ENCODE peak calls at places on chromosomes 16 and 17, in five cellular contexts. S is B cell, X is RWPE1, G is AG09309, O is esophagus squamous epithelium. V is an unnamed sample.

GRCh38 chr17:77146882-77147281 is 6.1 kb downstream of the SEC14L1 start:
- DNase-seq in S (peak), X (no peak), G (no peak), O (no peak), V (no peak)

GRCh38 chr16:59633996-59634579 is 900.0 kb upstream of the GOT2 start:
- DNase-seq in S (no peak), X (no peak), G (peak), O (no peak), V (no peak)

GRCh38 chr17:2808367-2809335 is 12.4 kb downstream of the RAP1GAP2 start:
- DNase-seq in S (no peak), X (no peak), G (no peak), O (no peak), V (no peak)

GRCh38 chr16:71412270-71413160 is 29.3 kb downstream of the TLE7 start:
- DNase-seq in S (peak), X (peak), G (peak), O (no peak), V (peak)

GRCh38 chr16:10206215-10206614 is 24.0 kb upstream of the GRIN2A start:
- DNase-seq in S (no peak), X (peak), G (no peak), O (no peak), V (peak)

GRCh38 chr16:23232806-23233205 is 50.3 kb downstream of the SCNN1G start:
- DNase-seq in S (no peak), X (no peak), G (no peak), O (no peak), V (no peak)

GRCh38 chr16:68401871-68402747 is 46.2 kb downstream of the SMPD3 start:
- DNase-seq in S (no peak), X (peak), G (peak), O (no peak), V (no peak)

GRCh38 chr16:78638371-78638770 is 538.9 kb downstream of the WWOX start:
- DNase-seq in S (no peak), X (no peak), G (no peak), O (no peak), V (no peak)

GRCh38 chr17:47686276-47686635 is 7.7 kb upstream of the TBKBP1 start:
- DNase-seq in S (no peak), X (no peak), G (no peak), O (no peak), V (no peak)

GRCh38 chr16:52191533-52192134 is 355.3 kb downstream of the TOX3 start:
- DNase-seq in S (peak), X (peak), G (peak), O (no peak), V (peak)

GRCh38 chr17:44925731-44926697 is 10.7 kb upstream of the GFAP start:
- DNase-seq in S (no peak), X (no peak), G (no peak), O (no peak), V (no peak)

GRCh38 chr16:22652463-22652845 is 141.8 kb downstream of the NPIPB5 start:
- DNase-seq in S (no peak), X (no peak), G (no peak), O (no peak), V (no peak)

GRCh38 chr17:5516060-5516792 is 29.9 kb downstream of the MIS12 start:
- DNase-seq in S (no peak), X (peak), G (peak), O (no peak), V (no peak)

GRCh38 chr17:56908061-56908542 is 5.7 kb downstream of the TRIM25 start:
- DNase-seq in S (peak), X (no peak), G (no peak), O (no peak), V (no peak)

GRCh38 chr16:48053346-48053745 is 102.4 kb downstream of the ABCC12 start:
- DNase-seq in S (no peak), X (peak), G (no peak), O (no peak), V (peak)

GRCh38 chr16:30963925-30964511 is 6.5 kb downstream of the SETD1A start:
- DNase-seq in S (no peak), X (no peak), G (no peak), O (no peak), V (no peak)

GRCh38 chr17:37483311-37484039 is 6.2 kb upstream of the DUSP14 start:
- DNase-seq in S (no peak), X (no peak), G (peak), O (no peak), V (no peak)

GRCh38 chr17:80389011-80389995 is 25.7 kb upstream of the ENDOV start:
- DNase-seq in S (no peak), X (no peak), G (no peak), O (no peak), V (no peak)

GRCh38 chr17:76383645-76384221 is 676 bp upstream of the SPHK1 start:
- DNase-seq in S (peak), X (peak), G (no peak), O (no peak), V (peak)

GRCh38 chr17:31778538-31778937 is 80.5 kb downstream of the COPRS start:
- DNase-seq in S (no peak), X (no peak), G (no peak), O (no peak), V (no peak)

GRCh38 chr16:2319606-2320005 is 20.9 kb downstream of the ABCA3 start:
- DNase-seq in S (no peak), X (no peak), G (no peak), O (no peak), V (no peak)

GRCh38 chr16:77273-77806 is 685 bp upstream of the MPG start:
- DNase-seq in S (peak), X (peak), G (no peak), O (no peak), V (peak)

GRCh38 chr16:51553910-51554309 is 402.8 kb upstream of the SALL1 start:
- DNase-seq in S (no peak), X (no peak), G (no peak), O (no peak), V (no peak)

GRCh38 chr17:42509409-42509808 is 26.6 kb upstream of the NAGLU start:
- DNase-seq in S (no peak), X (no peak), G (no peak), O (no peak), V (no peak)

GRCh38 chr16:69494993-69495392 is 70.6 kb downstream of the CYB5B start:
- DNase-seq in S (no peak), X (no peak), G (no peak), O (no peak), V (peak)

GRCh38 chr17:44906987-44907681 is 7.9 kb upstream of the EFTUD2 start:
- DNase-seq in S (no peak), X (no peak), G (no peak), O (no peak), V (no peak)

GRCh38 chr16:50266337-50267091 is at the start of gene ADCY7:
- DNase-seq in S (peak), X (peak), G (peak), O (peak), V (peak)

GRCh38 chr17:45123930-45124796 is 8.2 kb downstream of the PLCD3 start:
- DNase-seq in S (no peak), X (peak), G (no peak), O (no peak), V (peak)

GRCh38 chr17:38851434-38851833 is 2.1 kb downstream of the RPL23 start:
- DNase-seq in S (no peak), X (no peak), G (no peak), O (no peak), V (no peak)

GRCh38 chr16:79128706-79129105 is 471.8 kb downstream of the MAF start:
- DNase-seq in S (no peak), X (no peak), G (no peak), O (no peak), V (no peak)

GRCh38 chr17:28327709-28328108 is 7.6 kb downstream of the IFT20 start:
- DNase-seq in S (no peak), X (no peak), G (no peak), O (no peak), V (no peak)

GRCh38 chr16:10608687-10609409 is 28.4 kb upstream of the EMP2 start:
- DNase-seq in S (no peak), X (no peak), G (no peak), O (no peak), V (no peak)

GRCh38 chr16:24758373-24758772 is 28.9 kb downstream of the TNRC6A start:
- DNase-seq in S (no peak), X (no peak), G (no peak), O (no peak), V (no peak)

GRCh38 chr16:53968454-53968853 is 264.5 kb downstream of the FTO start:
- DNase-seq in S (no peak), X (no peak), G (no peak), O (no peak), V (no peak)

GRCh38 chr17:13477180-13477611 is 124.5 kb downstream of the HS3ST3A1 start:
- DNase-seq in S (no peak), X (no peak), G (peak), O (no peak), V (no peak)

GRCh38 chr16:85028638-85029412 is 1.2 kb downstream of the KIAA0513 start:
- DNase-seq in S (peak), X (peak), G (no peak), O (no peak), V (peak)

GRCh38 chr17:1766382-1767135 is 4.7 kb downstream of the SERPINF1 start:
- DNase-seq in S (no peak), X (no peak), G (no peak), O (no peak), V (no peak)

GRCh38 chr17:75181608-75182318 is 996 bp downstream of the SUMO2 start:
- DNase-seq in S (peak), X (no peak), G (no peak), O (no peak), V (peak)

GRCh38 chr17:82107341-82107860 is 9.4 kb upstream of the FASN start:
- DNase-seq in S (peak), X (no peak), G (no peak), O (no peak), V (no peak)

GRCh38 chr17:82106697-82107305 is 8.8 kb upstream of the FASN start:
- DNase-seq in S (no peak), X (no peak), G (no peak), O (no peak), V (no peak)

GRCh38 chr17:82104797-82105416 is 6.9 kb upstream of the FASN start:
- DNase-seq in S (no peak), X (no peak), G (no peak), O (no peak), V (no peak)

GRCh38 chr17:82105417-82105881 is 7.4 kb upstream of the FASN start:
- DNase-seq in S (peak), X (no peak), G (no peak), O (no peak), V (no peak)

DNA sequence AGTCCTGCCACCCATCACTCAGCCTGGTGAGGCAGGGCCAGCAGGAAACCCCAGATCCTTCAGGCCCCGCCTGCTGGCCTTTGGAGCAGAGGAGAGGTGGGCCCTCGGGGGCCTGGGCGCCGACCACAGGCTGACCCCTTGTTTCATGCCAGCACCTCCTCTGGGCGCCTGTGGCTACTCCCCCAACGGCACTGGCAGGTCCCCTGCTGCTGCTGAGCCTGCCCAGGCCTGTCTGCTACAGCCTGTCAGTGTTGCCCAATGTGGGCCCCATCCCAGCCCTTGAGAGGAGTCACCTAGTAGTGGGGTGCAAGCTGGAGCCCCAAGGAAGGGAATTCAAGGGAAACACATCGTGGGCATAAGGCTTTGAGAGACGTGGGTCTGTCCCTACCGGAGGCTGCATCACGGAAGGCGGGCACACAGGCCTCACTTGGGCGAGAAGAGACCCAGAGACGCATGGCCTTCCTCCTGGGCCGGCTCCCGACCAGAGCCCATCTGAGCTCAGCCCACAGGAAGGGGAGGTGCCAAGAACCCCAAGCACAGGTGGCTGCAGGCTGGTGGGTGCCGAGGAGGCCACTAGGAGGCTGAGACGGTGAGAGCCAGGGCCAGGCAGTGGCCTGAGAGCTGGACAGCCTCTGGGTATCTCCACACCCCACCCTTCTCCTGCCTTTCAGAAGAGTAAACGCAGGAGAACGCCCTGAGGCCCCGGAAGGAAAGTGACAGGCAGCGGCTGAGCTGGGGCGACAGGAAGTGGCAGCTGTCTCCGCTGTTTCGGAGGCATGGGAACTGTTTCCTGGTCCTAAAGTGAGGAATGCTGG is 8.1 kb upstream of the FASN start:
- DNase-seq in S (peak), X (peak), G (no peak), O (no peak), V (peak)
- TF ChIP-seq CTCF in S (peak), X (peak), G (peak), O (no peak), V (peak)

GRCh38 chr16:87495578-87495977 is 2.8 kb upstream of the ZCCHC14 start:
- DNase-seq in S (no peak), X (no peak), G (no peak), O (no peak), V (no peak)

GRCh38 chr16:87498324-87499188 is 5.7 kb upstream of the ZCCHC14 start:
- DNase-seq in S (no peak), X (no peak), G (no peak), O (no peak), V (no peak)

GRCh38 chr16:87492721-87493554 is at the start of gene ZCCHC14:
- DNase-seq in S (peak), X (peak), G (peak), O (peak), V (peak)

GRCh38 chr16:87499189-87499486 is 6.3 kb upstream of the ZCCHC14 start:
- DNase-seq in S (no peak), X (no peak), G (peak), O (no peak), V (no peak)

GRCh38 chr16:87496101-87496801 is 3.4 kb upstream of the ZCCHC14 start:
- DNase-seq in S (peak), X (no peak), G (no peak), O (no peak), V (no peak)
- TF ChIP-seq CTCF in S (no peak), X (no peak), G (no peak), O (no peak), V (no peak)

DNA sequence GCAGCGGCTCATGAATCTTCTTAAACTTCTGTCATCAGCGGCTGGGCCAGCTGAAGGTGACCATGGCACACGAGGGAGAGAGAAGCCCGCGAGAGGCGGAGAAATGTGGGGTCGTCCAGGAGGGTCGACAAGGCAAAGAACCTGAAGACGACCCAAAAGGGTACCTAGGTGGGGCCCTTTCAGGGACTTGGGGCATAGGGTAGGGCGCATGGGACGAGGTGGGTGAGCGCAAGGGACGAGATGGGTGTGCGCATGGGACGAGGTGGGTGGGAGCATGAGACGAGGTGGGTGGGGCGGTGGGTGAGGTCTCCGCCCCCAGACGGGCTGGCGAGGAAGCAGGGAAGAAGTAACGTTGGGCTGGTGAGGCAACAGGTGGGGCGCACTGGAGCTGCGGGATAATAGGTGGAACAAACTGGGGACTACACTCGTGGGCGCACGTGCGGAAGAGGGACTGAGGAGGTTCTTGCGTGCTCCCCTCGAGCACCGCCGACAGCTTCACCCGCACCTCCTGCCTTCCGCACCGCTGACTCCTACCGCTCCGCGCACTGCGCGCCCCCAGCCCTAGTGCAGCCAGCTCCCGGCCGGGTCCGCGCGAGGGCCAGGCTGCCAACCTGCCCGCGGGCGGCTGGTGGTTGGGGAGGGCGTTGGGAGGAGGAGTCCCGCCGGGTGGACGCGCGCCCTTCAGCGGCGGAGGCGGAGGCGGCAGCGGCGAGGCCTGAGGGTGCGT is 23.2 kb upstream of the CRYM start:
- DNase-seq in S (peak), X (peak), G (no peak), O (no peak), V (peak)
- TF ChIP-seq CTCF in S (peak), X (peak), G (peak), O (peak), V (peak)

DNA sequence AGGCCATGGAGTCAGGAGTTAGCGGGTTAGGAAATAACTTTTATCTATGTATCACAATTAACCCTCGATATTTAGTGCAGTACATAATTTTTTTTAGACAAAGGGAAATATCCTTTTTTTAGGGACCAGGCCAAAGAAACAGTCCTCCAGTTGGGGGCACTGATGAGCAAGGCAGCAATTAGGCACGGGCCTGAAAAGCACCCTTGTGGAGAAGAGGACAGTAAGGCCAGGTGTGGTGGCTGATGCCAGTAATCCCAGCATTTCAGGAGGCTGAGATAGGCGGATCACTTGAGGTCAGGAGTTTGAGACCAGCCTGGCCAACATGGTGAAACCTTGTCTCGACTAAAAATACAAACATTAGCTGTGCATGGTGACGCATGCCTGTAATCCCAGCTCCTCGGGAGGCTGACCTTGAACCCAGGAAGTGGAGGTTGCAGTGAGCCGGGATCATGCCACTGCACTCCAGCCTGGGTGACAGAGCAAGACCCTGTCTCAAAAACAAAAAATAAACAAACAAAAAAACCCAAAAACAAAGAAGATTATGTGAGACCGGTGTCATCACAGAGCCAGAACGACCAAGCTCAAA is 158.3 kb upstream of the NOL11 start:
- DNase-seq in S (peak), X (no peak), G (no peak), O (no peak), V (peak)
- TF ChIP-seq CTCF in S (peak), X (no peak), G (no peak), O (peak), V (no peak)

DNA sequence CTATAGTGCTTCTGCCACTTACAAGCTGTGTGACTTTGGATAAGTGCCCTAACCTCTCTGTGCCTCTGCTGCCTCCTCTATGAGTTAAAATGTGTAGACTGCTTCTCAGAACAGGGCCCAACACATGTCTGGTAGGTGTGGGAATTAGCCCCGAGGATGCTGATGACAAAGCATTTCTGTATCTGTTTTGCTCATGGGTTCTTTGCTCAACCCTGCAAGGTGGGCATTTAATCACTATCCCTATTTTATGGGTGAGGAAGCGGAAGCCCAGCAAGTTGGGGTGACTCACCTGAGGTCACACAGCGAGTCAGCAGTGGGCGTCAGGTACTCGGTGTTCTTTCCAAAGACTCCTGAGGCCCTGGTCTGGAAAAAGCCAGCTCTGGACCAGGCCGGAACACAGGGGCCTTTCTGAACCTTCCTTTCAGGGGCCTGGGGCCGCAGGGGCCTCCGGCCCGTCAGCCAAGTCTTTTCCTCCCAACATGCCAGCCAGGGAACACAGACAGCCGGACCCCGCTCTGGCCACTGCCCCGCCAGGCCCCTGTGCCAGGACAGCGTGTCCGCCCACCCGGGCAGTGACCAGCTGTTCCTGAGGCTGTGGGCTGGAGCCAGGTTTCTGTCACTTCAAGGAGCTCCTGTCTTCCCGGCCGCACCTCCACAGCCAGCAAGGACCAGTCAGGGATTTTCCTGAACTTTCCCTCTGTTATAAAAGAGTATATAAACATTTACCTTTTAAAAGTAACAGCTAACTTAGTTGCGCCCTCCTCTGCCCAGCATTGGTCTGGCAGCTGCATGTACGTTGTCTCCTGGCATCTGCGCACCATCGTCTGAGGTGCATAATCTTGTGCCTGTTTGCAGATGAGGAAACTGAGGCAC is 62.5 kb downstream of the SREBF1 start:
- DNase-seq in S (no peak), X (peak), G (no peak), O (no peak), V (no peak)
- TF ChIP-seq CTCF in S (no peak), X (peak), G (peak), O (peak), V (no peak)

GRCh38 chr17:9890124-9890523 is 14.9 kb downstream of the RCVRN start:
- DNase-seq in S (no peak), X (peak), G (no peak), O (no peak), V (peak)
- TF ChIP-seq CTCF in S (peak), X (peak), G (no peak), O (peak), V (no peak)

V was measured in Calu3.